ENCODE peak calls at places on chromosomes 4 and X, in five cellular contexts. W is endothelial cell of umbilical vein, K is SK-N-SH, D is PC-3, E is NT2/D1. F is an unnamed sample. For H3K36me3, the result is how much of the 10 kb centered on the place peaks cover.

GRCh38 chr4:113440366-113440765 is 321.2 kb downstream of the CAMK2D start:
- DNase-seq in E (no peak), D (no peak), K (no peak), W (no peak), F (no peak)

GRCh38 chrX:55919367-55920221 is 202.0 kb downstream of the RRAGB start:
- DNase-seq in E (no peak), W (no peak), D (peak), K (no peak), F (no peak)

GRCh38 chr4:115275615-115276014 is 162.2 kb upstream of the NDST4 start:
- DNase-seq in K (no peak), E (no peak), W (no peak), D (no peak), F (no peak)

GRCh38 chr4:82473621-82474164 is 43.3 kb downstream of the ENOPH1 start:
- DNase-seq in E (no peak), K (no peak), D (no peak), W (no peak), F (no peak)

GRCh38 chrX:13607996-13608365 is 38.6 kb downstream of the EGFL6 start:
- DNase-seq in E (peak), K (no peak), D (no peak), W (no peak), F (peak)

GRCh38 chr4:144894525-144894924 is 203.5 kb downstream of the ANAPC10 start:
- DNase-seq in E (no peak), W (no peak), K (no peak), D (peak), F (no peak)

GRCh38 chrX:69038188-69038587 is 127.1 kb downstream of the PJA1 start:
- DNase-seq in K (no peak), D (no peak), E (no peak), W (no peak), F (no peak)

GRCh38 chrX:133418588-133418987 is 3.3 kb upstream of the GPC4 start:
- DNase-seq in D (no peak), W (no peak), K (no peak), E (no peak), F (no peak)

GRCh38 chr4:138510053-138510452 is 267.9 kb upstream of the SLC7A11 start:
- DNase-seq in D (no peak), W (no peak), K (no peak), E (no peak), F (no peak)

GRCh38 chr4:121428721-121429120 is 47.9 kb upstream of the QRFPR start:
- DNase-seq in D (peak), E (no peak), K (no peak), W (peak), F (no peak)

GRCh38 chr4:109912706-109913621 is at the start of gene EGF:
- DNase-seq in W (no peak), E (no peak), D (peak), K (no peak), F (peak)

GRCh38 chrX:23779025-23779424 is 3.9 kb upstream of the SAT1 start:
- DNase-seq in K (no peak), E (no peak), W (peak), D (peak), F (no peak)

GRCh38 chr4:156971623-156972369 is at the start of gene PDGFC:
- DNase-seq in K (peak), E (no peak), W (peak), D (peak), F (peak)

GRCh38 chrX:36950495-36951253 is 57.5 kb upstream of the FAM47C start:
- DNase-seq in K (no peak), D (no peak), W (no peak), E (peak), F (peak)

GRCh38 chr4:140112576-140112975 is 41.4 kb downstream of the MAML3 start:
- DNase-seq in W (no peak), E (no peak), K (no peak), D (no peak), F (no peak)

GRCh38 chr4:59518005-59518823 is 1681.9 kb upstream of the ADGRL3 start:
- DNase-seq in E (no peak), W (no peak), D (no peak), K (no peak), F (no peak)

GRCh38 chr4:52628974-52629373 is 30.1 kb downstream of the USP46 start:
- DNase-seq in E (no peak), W (no peak), D (no peak), K (no peak), F (no peak)

GRCh38 chr4:172786039-172786792 is 382.4 kb upstream of the GALNT7 start:
- DNase-seq in K (no peak), W (no peak), D (peak), E (no peak), F (no peak)

GRCh38 chrX:48045410-48046311 is 25.8 kb downstream of the ZNF630 start:
- DNase-seq in D (peak), K (no peak), E (no peak), W (peak), F (peak)

GRCh38 chr4:100100985-100101384 is 89.3 kb downstream of the DDIT4L start:
- DNase-seq in W (no peak), D (no peak), E (peak), K (no peak), F (peak)

GRCh38 chr4:124433500-124433899 is 279.0 kb downstream of the ANKRD50 start:
- DNase-seq in D (no peak), W (peak), E (no peak), K (no peak), F (no peak)

GRCh38 chr4:176034498-176034897 is 31.1 kb upstream of the WDR17 start:
- DNase-seq in K (peak), E (peak), D (peak), W (peak), F (peak)

GRCh38 chr4:37595875-37596402 is 90.2 kb downstream of the RELL1 start:
- DNase-seq in E (no peak), W (no peak), K (no peak), D (no peak), F (no peak)

GRCh38 chrX:17525762-17526555 is 151.0 kb downstream of the NHS start:
- DNase-seq in W (no peak), K (no peak), D (no peak), E (no peak), F (no peak)

GRCh38 chrX:130834149-130834548 is 68.9 kb downstream of the ENOX2 start:
- DNase-seq in W (peak), E (peak), D (no peak), K (no peak), F (peak)

GRCh38 chrX:51899741-51900140 is 6.3 kb downstream of the MAGED1 start:
- DNase-seq in E (no peak), K (no peak), W (no peak), D (no peak), F (no peak)

GRCh38 chrX:2342281-2342688 is 158.5 kb downstream of the DHRSX start:
- DNase-seq in E (no peak), W (no peak), K (no peak), D (no peak), F (no peak)

GRCh38 chr4:73573794-73574528 is 46.3 kb downstream of the RASSF6 start:
- DNase-seq in K (peak), E (peak), W (peak), D (peak), F (peak)

GRCh38 chr4:84905646-84906045 is 60.8 kb downstream of the WDFY3 start:
- DNase-seq in D (no peak), E (no peak), K (no peak), W (no peak), F (peak)

GRCh38 chr4:55475394-55476243 is 71.1 kb downstream of the CLOCK start:
- DNase-seq in D (peak), W (peak), K (no peak), E (no peak), F (no peak)

GRCh38 chr4:21790437-21791029 is 158.0 kb downstream of the KCNIP4 start:
- DNase-seq in W (peak), E (no peak), D (peak), K (peak), F (peak)

GRCh38 chr4:154984148-154984547 is 203.1 kb downstream of the RBM46 start:
- DNase-seq in D (no peak), E (no peak), K (no peak), W (no peak), F (no peak)

GRCh38 chrX:20989361-20989760 is 384.9 kb upstream of the CNKSR2 start:
- DNase-seq in K (no peak), E (no peak), D (no peak), W (no peak), F (no peak)

GRCh38 chr4:122616910-122617596 is 3.8 kb downstream of the IL21 start:
- DNase-seq in W (no peak), K (no peak), E (no peak), D (no peak), F (no peak)

GRCh38 chr4:88962430-88962829 is 94.6 kb downstream of the FAM13A start:
- DNase-seq in K (no peak), D (peak), E (no peak), W (no peak), F (no peak)

GRCh38 chr4:128635141-128635911 is 174.2 kb upstream of the JADE1 start:
- DNase-seq in K (no peak), E (no peak), W (no peak), D (no peak), F (peak)

GRCh38 chrX:43971966-43972961 is 926 bp downstream of the NDP start:
- DNase-seq in D (peak), K (no peak), W (peak), E (no peak), F (no peak)
- H3K9ac ChIP-seq in D (peak), K (no peak), W (peak), E (no peak), F (no peak)

GRCh38 chr4:1826531-1827350 is 29.2 kb downstream of the LETM1 start:
- DNase-seq in D (no peak), K (peak), W (no peak), E (no peak), F (no peak)
- H3K36me3 ChIP-seq in D (under half), K (half or more), W (under half), E (half or more), F (under half)

GRCh38 chr4:87179751-87180150 is 40.7 kb downstream of the KLHL8 start:
- DNase-seq in W (no peak), E (no peak), D (no peak), K (no peak), F (no peak)
- H3K9ac ChIP-seq in W (no peak), E (no peak), D (no peak), K (no peak), F (no peak)

DNA sequence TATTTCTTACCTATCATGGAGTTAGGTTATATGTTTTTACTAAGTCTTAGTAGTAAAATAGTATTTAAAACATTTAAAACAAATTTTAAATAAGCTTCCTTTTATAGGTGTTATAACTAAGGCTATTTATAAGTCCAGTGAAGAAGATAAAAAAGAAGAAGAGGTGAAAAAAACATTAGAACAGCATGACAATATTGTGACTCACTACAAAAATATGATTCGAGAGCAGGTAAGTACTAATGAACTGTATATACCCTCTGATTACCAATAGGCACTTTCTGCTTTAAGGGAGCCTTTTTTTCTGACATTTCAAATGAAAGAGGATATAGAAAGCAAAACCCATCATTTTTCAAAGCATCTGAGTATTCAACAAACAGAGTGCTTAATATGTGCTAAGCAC is 76.6 kb downstream of the USO1 start:
- DNase-seq in K (no peak), W (peak), E (no peak), D (peak), F (no peak)
- H3K36me3 ChIP-seq in K (under half), W (under half), E (under half), D (under half), F (under half)

GRCh38 chrX:150649096-150649870 is 43.9 kb upstream of the MTMR1 start:
- DNase-seq in K (no peak), E (no peak), W (peak), D (peak), F (no peak)
- H3K9ac ChIP-seq in K (peak), E (no peak), W (peak), D (no peak), F (no peak)

GRCh38 chr4:78457751-78458150 is 93.8 kb upstream of the ANXA3 start:
- DNase-seq in E (no peak), D (no peak), K (no peak), W (no peak), F (no peak)
- H3K36me3 ChIP-seq in E (under half), D (under half), K (under half), W (under half), F (under half)